ENCODE peak calls at places on chromosomes 1 and 21, in five cellular contexts. K is GM06990, T is IMR-90, F is bronchial epithelial cell, D is cardiac muscle cell. E is an unnamed sample.
A peak's percentile ranks its signal among the peaks of the same experiment; 100 is the strongest.

GRCh38 chr1:97145321-97145956 is 423.9 kb downstream of the PTBP2 start:
- DNase-seq in K (no peak), T (peak; percentile 46), F (no peak), D (no peak), E (no peak)

GRCh38 chr1:165936542-165936941 is 109.1 kb downstream of the UCK2 start:
- DNase-seq in K (no peak), T (no peak), F (no peak), D (no peak), E (no peak)

GRCh38 chr1:235327559-235328270 is at the start of gene ARID4B:
- DNase-seq in K (no peak), T (no peak), F (no peak), D (no peak), E (peak; percentile 91)

GRCh38 chr1:7385471-7386225 is 385.4 kb upstream of the VAMP3 start:
- DNase-seq in K (no peak), T (no peak), F (no peak), D (peak; percentile 40), E (no peak)

GRCh38 chr1:14602131-14602530 is 3.6 kb downstream of the KAZN start:
- DNase-seq in K (no peak), T (no peak), F (no peak), D (peak; percentile 81), E (no peak)

GRCh38 chr1:234163267-234163919 is 209.9 kb upstream of the COA6 start:
- DNase-seq in K (no peak), T (no peak), F (no peak), D (no peak), E (no peak)

GRCh38 chr1:183270541-183271141 is 84.6 kb downstream of the LAMC2 start:
- DNase-seq in K (no peak), T (peak; percentile 96), F (no peak), D (no peak), E (no peak)

GRCh38 chr21:43995521-43996105 is 16.5 kb upstream of the TRAPPC10 start:
- DNase-seq in K (no peak), T (no peak), F (no peak), D (no peak), E (no peak)

GRCh38 chr1:62229932-62230331 is 35.3 kb downstream of the L1TD1 start:
- DNase-seq in K (no peak), T (no peak), F (no peak), D (peak; percentile 27), E (no peak)

GRCh38 chr1:197393105-197393504 is 125.1 kb downstream of the CRB1 start:
- DNase-seq in K (no peak), T (no peak), F (no peak), D (no peak), E (no peak)

GRCh38 chr1:151062738-151063371 is 2.7 kb downstream of the MLLT11 start:
- DNase-seq in K (no peak), T (peak; percentile 94), F (peak; percentile 84), D (no peak), E (no peak)

GRCh38 chr1:73980324-73981040 is 217.5 kb downstream of the LRRIQ3 start:
- DNase-seq in K (no peak), T (no peak), F (no peak), D (peak; percentile 36), E (no peak)

GRCh38 chr21:26297856-26298255 is 127.3 kb upstream of the APP start:
- DNase-seq in K (no peak), T (no peak), F (no peak), D (no peak), E (no peak)

GRCh38 chr21:33655591-33656221 is 13.4 kb downstream of the ITSN1 start:
- DNase-seq in K (no peak), T (peak; percentile 97), F (peak; percentile 97), D (peak; percentile 57), E (no peak)

GRCh38 chr21:39441502-39442475 is 3.8 kb downstream of the LCA5L start:
- DNase-seq in K (no peak), T (peak; percentile 68), F (peak; percentile 50), D (peak; percentile 66), E (peak; percentile 51)

DNA sequence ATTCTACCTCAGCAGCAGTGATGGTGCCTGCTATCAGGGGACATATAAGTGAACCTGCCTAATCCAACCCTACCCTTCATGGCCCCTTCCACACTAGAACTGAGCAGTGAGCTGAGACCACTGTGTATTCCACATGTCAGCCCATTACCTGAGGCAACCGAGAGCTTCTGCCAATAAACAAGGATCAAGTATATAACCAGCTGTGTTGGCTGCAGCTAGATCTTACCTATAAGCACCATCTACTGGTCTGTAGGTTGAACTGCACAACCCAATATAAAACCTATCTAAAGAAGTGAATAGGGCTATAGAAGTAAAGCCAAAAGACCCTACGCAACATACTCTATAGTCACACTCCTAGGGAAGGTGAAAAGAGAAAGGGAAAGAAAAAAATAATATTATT is 376.9 kb downstream of the HHIPL2 start:
- DNase-seq in K (no peak), T (peak; percentile 70), F (peak; percentile 63), D (peak; percentile 53), E (peak; percentile 33)
- TF ChIP-seq CTCF in K (peak; percentile 72), T (peak; percentile 58), F (peak; percentile 67), D (peak; percentile 76), E (peak; percentile 57)

DNA sequence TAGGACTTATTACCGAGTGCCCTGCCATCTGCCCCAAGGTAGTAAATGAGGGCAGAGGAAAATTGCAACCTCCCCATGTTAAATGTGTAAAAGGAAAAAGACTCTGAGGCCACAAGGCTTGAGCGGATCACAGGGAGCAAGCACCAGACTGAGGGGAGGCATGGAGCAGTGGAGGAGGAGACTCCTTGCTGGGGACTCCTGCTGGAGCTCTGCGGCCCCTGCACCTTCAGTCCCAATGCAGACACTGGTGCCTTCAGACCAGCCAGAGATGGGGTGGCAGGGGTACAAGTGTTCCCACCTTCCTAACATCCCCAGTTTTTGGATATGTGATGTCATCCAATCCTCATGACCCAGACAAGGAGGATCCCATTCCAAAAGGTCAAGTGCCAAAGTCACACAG is 128.4 kb upstream of the NGF start:
- DNase-seq in K (no peak), T (no peak), F (no peak), D (no peak), E (no peak)
- TF ChIP-seq CTCF in K (peak; percentile 18), T (peak; percentile 35), F (no peak), D (peak; percentile 23), E (no peak)

DNA sequence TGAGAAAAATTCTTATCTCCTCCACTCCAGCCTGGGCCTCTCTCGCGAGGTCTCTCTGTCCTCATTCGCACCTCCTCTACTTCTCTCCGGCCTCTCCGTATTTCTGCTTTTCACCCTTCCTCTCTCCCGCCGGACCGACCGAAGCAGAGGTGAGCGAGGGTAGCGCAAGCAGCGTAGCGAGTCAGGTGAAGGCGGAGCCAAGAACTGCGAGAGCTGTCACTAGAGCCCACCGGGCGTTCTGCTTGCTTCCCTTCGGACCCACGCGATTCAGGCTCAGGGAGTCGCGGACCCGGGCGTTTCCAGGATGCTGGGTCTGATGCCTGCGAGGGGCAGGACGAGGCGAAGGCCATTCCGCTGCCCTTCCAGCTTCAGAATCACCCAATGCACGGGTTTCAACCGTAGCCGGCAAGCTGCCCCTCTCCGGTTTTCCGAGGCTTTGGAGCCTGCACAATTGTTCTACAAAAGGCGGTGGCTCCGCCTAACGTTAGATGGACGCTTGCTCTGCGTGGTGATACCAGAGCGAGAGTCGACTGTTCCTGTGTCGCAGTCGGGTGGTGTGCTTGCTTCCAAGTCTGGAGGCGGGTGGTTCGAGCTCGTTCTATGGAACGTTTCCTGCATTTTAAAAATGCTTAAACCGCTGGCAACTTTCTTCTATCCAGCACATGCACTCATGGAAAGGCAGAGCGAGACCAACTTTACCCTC is 310.2 kb downstream of the FAM72C start:
- DNase-seq in K (no peak), T (no peak), F (no peak), D (no peak), E (no peak)
- TF ChIP-seq CTCF in K (no peak), T (no peak), F (no peak), D (no peak), E (no peak)

DNA sequence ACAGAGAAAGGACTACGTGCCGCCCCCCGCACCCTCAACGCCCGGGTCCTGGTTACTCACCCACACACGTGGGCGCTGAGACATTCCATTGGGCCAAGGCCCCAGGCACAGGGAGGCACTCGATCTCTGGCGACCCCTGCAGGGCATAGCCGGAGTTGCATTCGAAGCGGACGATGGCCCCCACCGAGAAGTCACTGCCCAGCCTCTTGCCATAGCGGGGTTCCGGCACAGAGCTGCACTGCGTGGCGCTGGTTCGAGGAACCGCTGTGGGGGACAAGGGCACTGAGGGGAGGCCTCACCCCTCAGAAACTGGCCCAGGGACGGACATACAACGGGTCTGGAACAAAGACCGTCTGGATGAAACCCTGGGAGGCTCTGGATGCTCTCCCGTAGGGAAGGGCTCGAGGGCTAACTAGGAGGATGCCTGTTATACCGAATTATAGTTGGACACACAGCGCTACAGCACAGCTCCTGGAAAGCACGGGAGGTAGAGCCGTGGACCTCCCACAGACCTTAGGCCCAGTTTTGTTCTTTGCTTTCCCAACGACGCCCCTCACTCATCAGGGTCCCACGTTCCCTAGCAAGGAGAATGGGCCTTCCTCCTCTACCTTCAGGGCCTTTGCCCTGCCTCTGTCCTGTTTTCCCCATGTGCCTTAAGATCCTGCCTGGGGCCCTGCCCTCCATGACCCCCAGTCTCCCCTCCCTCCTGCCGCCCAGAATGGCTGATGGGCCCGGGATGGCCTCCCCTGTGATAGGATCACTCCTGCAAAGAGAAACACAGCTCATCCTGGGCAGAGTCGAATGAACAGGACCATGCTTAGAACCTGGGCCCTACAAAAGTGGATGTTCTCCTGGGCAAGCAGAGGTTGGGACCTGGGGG is 152.8 kb downstream of the ZSCAN20 start:
- DNase-seq in K (peak; percentile 18), T (no peak), F (no peak), D (no peak), E (no peak)
- TF ChIP-seq CTCF in K (peak; percentile 60), T (peak; percentile 18), F (peak; percentile 1), D (peak; percentile 22), E (peak; percentile 35)

GRCh38 chr1:225460021-225460736 is 32.3 kb upstream of the LBR start:
- DNase-seq in K (no peak), T (no peak), F (no peak), D (no peak), E (no peak)
- TF ChIP-seq CTCF in K (no peak), T (no peak), F (no peak), D (no peak), E (no peak)

GRCh38 chr1:21327566-21328323 is 37.5 kb upstream of the ECE1 start:
- DNase-seq in K (no peak), T (no peak), F (no peak), D (no peak), E (no peak)

GRCh38 chr1:21326861-21327344 is 36.6 kb upstream of the ECE1 start:
- DNase-seq in K (no peak), T (no peak), F (no peak), D (no peak), E (no peak)

GRCh38 chr1:21325731-21326387 is 35.6 kb upstream of the ECE1 start:
- DNase-seq in K (no peak), T (no peak), F (no peak), D (no peak), E (no peak)

GRCh38 chr1:21331752-21332480 is 41.7 kb upstream of the ECE1 start:
- DNase-seq in K (no peak), T (no peak), F (no peak), D (no peak), E (no peak)

DNA sequence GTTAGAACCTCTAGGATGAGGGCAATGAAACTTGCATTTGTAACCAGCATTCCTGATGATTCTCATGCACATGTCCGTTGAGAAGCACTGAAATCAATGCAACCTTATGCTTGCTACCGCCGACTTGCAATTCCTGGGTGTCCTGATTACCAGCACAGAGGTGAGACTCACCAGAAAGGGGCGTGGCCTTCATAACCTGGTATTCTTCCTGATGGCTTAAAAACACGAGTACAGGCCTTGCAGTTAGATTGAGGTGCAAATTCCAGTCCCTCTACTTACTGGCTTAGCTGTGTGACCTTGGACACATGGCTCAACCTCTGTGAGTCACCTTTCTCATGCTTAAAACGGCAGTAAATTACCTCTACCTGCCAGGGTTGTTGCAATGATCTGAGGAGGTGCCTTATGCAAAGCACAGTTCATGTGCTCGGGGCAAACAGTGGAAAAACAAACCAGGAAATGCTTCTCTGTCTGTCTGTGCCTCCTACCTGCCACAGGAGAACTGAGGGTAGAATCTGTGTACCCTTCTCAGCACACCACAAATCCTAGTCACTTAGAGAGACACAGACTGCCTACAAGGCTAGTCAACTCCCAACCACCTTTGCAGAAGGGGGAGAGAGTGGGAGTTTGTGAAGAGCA is 39.1 kb upstream of the ECE1 start:
- DNase-seq in K (no peak), T (no peak), F (peak; percentile 76), D (no peak), E (no peak)
- TF ChIP-seq CTCF in K (no peak), T (no peak), F (no peak), D (no peak), E (no peak)